ENCODE peak calls at places on chromosomes 11 and 22, in nine cellular contexts. C is ELF-1; Q is activated T-cell treated with anti-CD3 and anti-CD28 coated beads for 24 hours; T is HCT116; R is progenitor cell of endocrine pancreas; S is CD8-positive, alpha-beta memory T cell; A is B cell; F is colonic mucosa; J is non-pigmented ciliary epithelial cell. M is an unnamed sample.

GRCh38 chr22:17953147-17953546 is 71.2 kb downstream of the MICAL3 start:
- DNase-seq in A (no peak), C (no peak), T (no peak), F (no peak), S (no peak), Q (no peak), R (no peak), J (no peak), M (no peak)

GRCh38 chr11:123478352-123478986 is 48.4 kb downstream of the GRAMD1B start:
- DNase-seq in C (peak), R (no peak), Q (peak), T (peak), A (peak), J (no peak), S (peak), F (peak), M (peak)

GRCh38 chr22:33726294-33726711 is 194.0 kb downstream of the LARGE1 start:
- DNase-seq in C (no peak), S (no peak), F (no peak), T (no peak), Q (no peak), J (no peak), A (no peak), R (no peak), M (no peak)

GRCh38 chr11:10456519-10456918 is 1.5 kb downstream of the AMPD3 start:
- DNase-seq in C (no peak), R (no peak), S (no peak), T (no peak), J (no peak), A (no peak), F (no peak), Q (no peak), M (peak)

GRCh38 chr11:355581-356458 is 13.5 kb upstream of the B4GALNT4 start:
- DNase-seq in R (peak), T (peak), J (peak), C (peak), S (peak), F (peak), A (peak), Q (peak), M (peak)

GRCh38 chr11:101127348-101127698 is 2.3 kb downstream of the PGR start:
- DNase-seq in T (no peak), Q (no peak), C (peak), S (no peak), F (no peak), J (no peak), A (peak), R (peak), M (peak)

GRCh38 chr11:134069426-134069921 is 602 bp downstream of the JAM3 start:
- DNase-seq in Q (no peak), F (no peak), J (no peak), R (no peak), S (no peak), C (peak), T (no peak), A (no peak), M (peak)

GRCh38 chr11:70466596-70466995 is 68.3 kb downstream of the CTTN start:
- DNase-seq in J (no peak), Q (no peak), A (no peak), T (no peak), S (no peak), C (no peak), R (no peak), F (no peak), M (no peak)

GRCh38 chr11:118434553-118435232 is 1.6 kb upstream of the KMT2A start:
- DNase-seq in A (peak), T (no peak), R (peak), S (peak), Q (peak), C (peak), F (peak), J (no peak), M (peak)

GRCh38 chr22:37752189-37753061 is 55.3 kb upstream of the GCAT start:
- DNase-seq in S (no peak), Q (no peak), A (no peak), F (peak), C (peak), T (peak), J (peak), R (peak), M (no peak)

GRCh38 chr11:705646-706438 is at the start of gene EPS8L2:
- DNase-seq in S (no peak), Q (no peak), J (no peak), R (no peak), F (peak), A (peak), T (no peak), C (no peak), M (peak)

GRCh38 chr22:31160328-31160978 is 471 bp downstream of the RNF185 start:
- DNase-seq in T (no peak), R (no peak), S (peak), J (no peak), Q (no peak), C (peak), F (peak), A (no peak), M (no peak)

GRCh38 chr22:17918840-17919239 is 105.5 kb downstream of the MICAL3 start:
- DNase-seq in R (no peak), C (no peak), A (no peak), J (no peak), F (no peak), T (no peak), S (no peak), Q (no peak), M (no peak)

GRCh38 chr11:131092469-131092868 is 176.2 kb upstream of the SNX19 start:
- DNase-seq in J (no peak), T (no peak), S (no peak), Q (no peak), C (no peak), R (no peak), F (no peak), A (no peak), M (no peak)

GRCh38 chr11:2194877-2195755 is 23.5 kb upstream of the TH start:
- DNase-seq in C (peak), F (peak), T (no peak), Q (peak), J (no peak), A (peak), R (peak), S (peak), M (peak)

GRCh38 chr11:69540118-69541000 is 58.9 kb downstream of the LINC01488 start:
- DNase-seq in Q (no peak), R (no peak), F (no peak), S (no peak), A (no peak), C (peak), J (no peak), T (no peak), M (peak)

GRCh38 chr22:39700565-39700964 is 130.0 kb downstream of the CACNA1I start:
- DNase-seq in R (no peak), S (no peak), F (no peak), T (no peak), A (no peak), Q (no peak), C (no peak), J (no peak), M (no peak)

GRCh38 chr11:63922673-63923192 is 5.8 kb upstream of the RCOR2 start:
- DNase-seq in F (no peak), S (no peak), R (no peak), A (no peak), T (no peak), Q (no peak), C (no peak), J (no peak), M (no peak)

GRCh38 chr11:113261709-113262475 is 52.5 kb upstream of the TTC12 start:
- DNase-seq in J (peak), Q (no peak), C (no peak), R (no peak), T (no peak), A (no peak), F (no peak), S (no peak), M (no peak)

GRCh38 chr11:57772562-57772961 is 11.0 kb downstream of the CTNND1 start:
- DNase-seq in S (no peak), F (no peak), C (no peak), J (no peak), A (no peak), R (no peak), T (no peak), Q (no peak), M (no peak)

GRCh38 chr11:121614661-121615240 is 162.0 kb upstream of the SORL1-AS1 start:
- DNase-seq in F (no peak), R (no peak), A (no peak), S (no peak), J (no peak), C (peak), T (no peak), Q (no peak), M (no peak)

GRCh38 chr11:2993000-2993330 is 836 bp upstream of the NAP1L4 start:
- DNase-seq in R (no peak), T (no peak), C (no peak), A (no peak), J (no peak), F (no peak), S (no peak), Q (no peak), M (no peak)

GRCh38 chr11:126631399-126631798 is 275.9 kb downstream of the ST3GAL4 start:
- DNase-seq in Q (no peak), T (no peak), R (no peak), S (no peak), J (no peak), A (no peak), F (no peak), C (peak), M (peak)

GRCh38 chr11:76237914-76238313 is 31.6 kb upstream of the WNT11 start:
- DNase-seq in T (peak), J (no peak), C (peak), S (no peak), F (peak), Q (no peak), A (no peak), R (no peak), M (no peak)

GRCh38 chr11:120532511-120533196 is 21.1 kb downstream of the GRIK4 start:
- DNase-seq in F (no peak), J (no peak), A (no peak), S (no peak), R (no peak), C (peak), T (no peak), Q (no peak), M (no peak)

GRCh38 chr22:38755155-38755910 is 465 bp downstream of the SUN2 start:
- DNase-seq in R (peak), S (peak), C (peak), F (peak), T (no peak), J (no peak), Q (no peak), A (no peak), M (peak)

GRCh38 chr11:86698634-86699033 is 26.2 kb upstream of the ME3 start:
- DNase-seq in C (no peak), R (no peak), T (no peak), A (no peak), S (no peak), F (no peak), J (no peak), Q (no peak), M (no peak)

GRCh38 chr22:19121631-19122142 is 525 bp downstream of the DGCR2 start:
- DNase-seq in F (peak), T (no peak), S (no peak), J (no peak), Q (no peak), R (peak), A (peak), C (peak), M (peak)

GRCh38 chr11:35045219-35045819 is 93.7 kb upstream of the CD44 start:
- DNase-seq in F (no peak), J (no peak), S (peak), Q (peak), C (no peak), T (no peak), R (no peak), A (peak), M (no peak)

GRCh38 chr11:94519478-94520084 is 7.3 kb downstream of the C11orf97 start:
- DNase-seq in C (no peak), S (peak), R (no peak), F (no peak), A (no peak), Q (no peak), T (peak), J (no peak), M (no peak)

GRCh38 chr11:132779487-132779886 is 752.8 kb downstream of the OPCML start:
- DNase-seq in Q (no peak), R (no peak), F (no peak), S (no peak), A (no peak), T (no peak), J (no peak), C (no peak), M (no peak)

GRCh38 chr22:37220543-37220968 is 8.3 kb upstream of the SSTR3 start:
- DNase-seq in Q (no peak), A (no peak), S (peak), R (no peak), F (no peak), T (no peak), C (no peak), J (no peak), M (no peak)